ENCODE peak calls at places on chromosome 1, in ten cellular contexts. H, J, V, Z, F, X, L, B, G and K are unnamed samples.

GRCh38 chr1:231611111-231611510 is 15.5 kb upstream of the DISC1 start:
- DNase-seq in H (no peak), J (no peak), V (no peak), Z (no peak), F (no peak), X (no peak), L (no peak), B (no peak), G (no peak), K (peak)

GRCh38 chr1:3429766-3430165 is 24.7 kb upstream of the ARHGEF16 start:
- DNase-seq in H (no peak), J (no peak), V (no peak), Z (no peak), F (no peak), X (no peak), L (no peak), B (no peak), G (no peak), K (no peak)

GRCh38 chr1:170619167-170620030 is 44.5 kb upstream of the PRRX1 start:
- DNase-seq in H (no peak), J (no peak), V (no peak), Z (peak), F (no peak), X (no peak), L (no peak), B (peak), G (no peak), K (no peak)

GRCh38 chr1:119611701-119612113 is 36.4 kb downstream of the ZNF697 start:
- DNase-seq in H (peak), J (no peak), V (peak), Z (peak), F (peak), X (peak), L (peak), B (no peak), G (peak), K (peak)

GRCh38 chr1:44740179-44740617 is 561 bp downstream of the KIF2C start:
- DNase-seq in H (peak), J (no peak), V (no peak), Z (peak), F (no peak), X (no peak), L (no peak), B (no peak), G (peak), K (no peak)

GRCh38 chr1:20703124-20703756 is 14.6 kb downstream of the KIF17 start:
- DNase-seq in H (no peak), J (no peak), V (no peak), Z (no peak), F (no peak), X (no peak), L (no peak), B (no peak), G (no peak), K (no peak)

GRCh38 chr1:39214998-39215873 is 10.7 kb downstream of the MACF1 start:
- DNase-seq in H (peak), J (peak), V (peak), Z (no peak), F (no peak), X (no peak), L (no peak), B (peak), G (peak), K (peak)

GRCh38 chr1:113452921-113453770 is 62.8 kb downstream of the MAGI3 start:
- DNase-seq in H (peak), J (no peak), V (no peak), Z (peak), F (peak), X (peak), L (peak), B (peak), G (peak), K (peak)

GRCh38 chr1:212257157-212257556 is 28.1 kb upstream of the PPP2R5A start:
- DNase-seq in H (no peak), J (no peak), V (no peak), Z (no peak), F (no peak), X (no peak), L (no peak), B (no peak), G (no peak), K (no peak)

GRCh38 chr1:229523052-229523451 is 14.9 kb upstream of the NUP133 start:
- DNase-seq in H (no peak), J (no peak), V (no peak), Z (no peak), F (no peak), X (no peak), L (no peak), B (no peak), G (no peak), K (no peak)

GRCh38 chr1:86362807-86363206 is 33.3 kb downstream of the ODF2L start:
- DNase-seq in H (no peak), J (no peak), V (no peak), Z (no peak), F (no peak), X (no peak), L (no peak), B (no peak), G (no peak), K (no peak)

GRCh38 chr1:55580845-55581332 is 365.7 kb upstream of the USP24 start:
- DNase-seq in H (no peak), J (no peak), V (no peak), Z (peak), F (no peak), X (peak), L (peak), B (peak), G (no peak), K (no peak)

GRCh38 chr1:183226963-183227362 is 40.9 kb downstream of the LAMC2 start:
- DNase-seq in H (no peak), J (no peak), V (no peak), Z (no peak), F (no peak), X (no peak), L (no peak), B (no peak), G (no peak), K (no peak)

GRCh38 chr1:202037706-202038296 is 27.4 kb downstream of the ELF3 start:
- DNase-seq in H (no peak), J (no peak), V (no peak), Z (no peak), F (no peak), X (no peak), L (no peak), B (peak), G (no peak), K (no peak)

GRCh38 chr1:5684791-5685190 is 307.4 kb downstream of the NPHP4 start:
- DNase-seq in H (no peak), J (no peak), V (no peak), Z (no peak), F (no peak), X (no peak), L (no peak), B (no peak), G (no peak), K (no peak)

GRCh38 chr1:5683446-5683845 is 308.8 kb downstream of the NPHP4 start:
- DNase-seq in H (no peak), J (no peak), V (no peak), Z (no peak), F (no peak), X (no peak), L (no peak), B (no peak), G (no peak), K (no peak)

GRCh38 chr1:5680600-5680999 is 311.6 kb downstream of the NPHP4 start:
- DNase-seq in H (no peak), J (no peak), V (no peak), Z (no peak), F (no peak), X (no peak), L (no peak), B (no peak), G (no peak), K (no peak)

GRCh38 chr1:5681654-5682053 is 310.6 kb downstream of the NPHP4 start:
- DNase-seq in H (no peak), J (no peak), V (no peak), Z (no peak), F (no peak), X (no peak), L (no peak), B (no peak), G (no peak), K (no peak)

DNA sequence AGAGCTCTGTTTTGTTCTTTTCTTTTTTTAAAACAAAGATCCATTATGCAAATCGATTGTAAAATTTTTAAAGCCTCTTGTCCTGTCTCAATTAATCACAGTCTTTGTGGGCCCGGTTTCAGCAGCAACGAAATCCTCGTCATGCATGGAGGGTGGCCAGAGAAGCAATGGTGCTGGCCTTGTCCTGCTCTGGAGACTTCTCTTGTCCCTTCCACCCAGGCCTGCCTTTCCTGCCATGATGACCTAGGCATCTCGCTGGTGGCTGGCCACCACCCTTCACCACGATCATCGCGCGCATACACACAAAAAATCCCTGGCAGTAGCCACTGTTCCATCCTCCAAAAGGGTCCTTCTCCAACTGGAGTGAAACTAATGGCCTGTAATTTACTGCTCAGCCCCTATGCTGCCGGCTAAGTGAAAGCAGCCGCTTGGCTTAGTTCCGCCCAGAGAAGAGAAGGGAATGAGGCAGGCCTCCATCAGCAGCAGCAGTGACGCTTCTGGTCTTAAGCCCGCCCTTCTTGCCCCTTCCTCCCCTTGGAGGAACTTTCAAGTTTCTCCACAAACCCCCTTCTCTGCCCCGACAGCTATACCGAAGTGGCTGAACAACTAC is 309.5 kb downstream of the NPHP4 start:
- DNase-seq in H (no peak), J (no peak), V (no peak), Z (no peak), F (no peak), X (no peak), L (no peak), B (no peak), G (no peak), K (no peak)
- H3K27ac ChIP-seq in H (no peak), J (no peak), V (no peak), Z (no peak), F (no peak), X (no peak), L (no peak), B (no peak), G (no peak), K (peak)

GRCh38 chr1:177007437-177008161 is 156.9 kb downstream of the ASTN1 start:
- DNase-seq in H (no peak), J (no peak), V (no peak), Z (no peak), F (no peak), X (no peak), L (no peak), B (no peak), G (no peak), K (no peak)
- H2AFZ ChIP-seq in H (no peak), J (no peak), V (no peak), Z (no peak), F (no peak), X (no peak), L (no peak), B (no peak), G (no peak), K (no peak)

GRCh38 chr1:41954533-41954944 is 35.8 kb upstream of the HIVEP3 start:
- DNase-seq in H (no peak), J (no peak), V (no peak), Z (peak), F (no peak), X (peak), L (peak), B (peak), G (no peak), K (no peak)
- H3K4me2 ChIP-seq in H (no peak), J (no peak), V (no peak), Z (peak), F (peak), X (peak), L (peak), B (no peak), G (no peak), K (no peak)

DNA sequence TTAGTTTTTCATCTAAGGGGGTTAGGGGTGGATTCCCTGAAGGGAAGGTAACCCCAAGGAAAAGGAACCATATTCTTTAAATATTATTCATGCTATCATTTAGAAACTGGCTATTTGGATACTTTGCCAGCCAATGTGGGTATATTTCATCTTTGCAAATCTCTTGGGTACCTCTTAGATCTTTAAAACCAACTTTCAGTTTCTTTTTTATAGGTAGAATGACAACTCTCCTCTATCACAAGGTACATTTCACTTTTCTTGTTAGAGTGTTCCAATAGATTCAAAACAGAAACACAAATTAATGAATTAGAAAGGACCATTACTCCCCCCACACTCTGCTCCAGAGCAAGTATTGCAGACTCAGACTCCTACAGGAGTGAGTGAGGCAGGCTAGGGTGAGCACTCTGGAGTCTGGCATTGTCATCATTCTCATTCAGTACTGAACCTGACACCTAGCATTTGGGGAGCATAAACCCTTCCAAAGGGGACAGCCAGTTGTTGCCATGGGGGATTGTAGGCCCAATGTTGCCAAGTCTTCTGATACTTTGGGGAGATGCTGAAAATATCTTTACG is 43.0 kb downstream of the MACO1 start:
- DNase-seq in H (no peak), J (no peak), V (no peak), Z (no peak), F (no peak), X (no peak), L (no peak), B (no peak), G (no peak), K (no peak)
- H3K27ac ChIP-seq in H (no peak), J (peak), V (no peak), Z (no peak), F (no peak), X (no peak), L (no peak), B (no peak), G (no peak), K (peak)

GRCh38 chr1:74375376-74375775 is 137.0 kb downstream of the LRRC53 start:
- DNase-seq in H (no peak), J (no peak), V (no peak), Z (no peak), F (no peak), X (no peak), L (no peak), B (peak), G (no peak), K (no peak)

DNA sequence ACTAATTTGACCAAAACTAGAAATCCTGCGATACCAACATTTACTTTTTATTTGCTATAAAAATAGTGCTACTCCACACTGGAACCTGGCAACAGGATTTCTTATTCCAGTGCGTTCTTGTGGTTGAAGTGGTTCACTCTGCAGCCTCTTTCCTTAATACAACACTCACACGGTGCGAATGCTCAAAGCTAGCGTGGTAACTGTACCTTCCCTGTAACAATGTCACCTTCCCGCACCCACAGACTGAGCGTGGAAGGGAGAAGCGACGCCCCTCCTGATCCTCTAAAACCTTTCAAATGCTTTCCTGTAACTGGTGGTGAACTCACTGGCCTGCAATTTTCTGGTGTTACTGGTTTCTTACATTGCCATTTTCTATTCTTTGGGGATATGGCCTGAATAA is 132.2 kb downstream of the LRRC53 start:
- DNase-seq in H (no peak), J (no peak), V (no peak), Z (no peak), F (no peak), X (no peak), L (no peak), B (no peak), G (no peak), K (no peak)
- H2AFZ ChIP-seq in H (peak), J (no peak), V (no peak), Z (no peak), F (no peak), X (no peak), L (no peak), B (no peak), G (no peak), K (no peak)

GRCh38 chr1:205446828-205447227 is 9.0 kb downstream of the BLACAT1 start:
- DNase-seq in H (peak), J (no peak), V (no peak), Z (no peak), F (no peak), X (no peak), L (no peak), B (no peak), G (no peak), K (no peak)
- H3K4me2 ChIP-seq in H (peak), J (no peak), V (no peak), Z (no peak), F (no peak), X (peak), L (peak), B (no peak), G (no peak), K (no peak)

GRCh38 chr1:204462229-204462561 is 32.4 kb downstream of the PIK3C2B start:
- DNase-seq in H (no peak), J (no peak), V (no peak), Z (no peak), F (no peak), X (no peak), L (peak), B (no peak), G (no peak), K (no peak)
- H3K27ac ChIP-seq in H (no peak), J (peak), V (peak), Z (no peak), F (no peak), X (no peak), L (no peak), B (no peak), G (peak), K (no peak)

GRCh38 chr1:205312866-205313680 is 8.5 kb downstream of the NUAK2 start:
- DNase-seq in H (no peak), J (no peak), V (no peak), Z (no peak), F (no peak), X (no peak), L (no peak), B (no peak), G (no peak), K (no peak)
- H2AFZ ChIP-seq in H (no peak), J (no peak), V (no peak), Z (no peak), F (no peak), X (no peak), L (no peak), B (no peak), G (peak), K (no peak)